ENCODE peak calls at places on chromosomes 7 and 10, in ten cellular contexts. M is Caki2; X is activated CD8-positive, alpha-beta memory T cell treated with anti-CD3 and anti-CD28 coated beads for 1 hour; S is adipocyte; I is stomach; E is effector memory CD4-positive, alpha-beta T cell; W is neural progenitor cell; U is GM12865; G is stimulated activated CD8-positive, alpha-beta memory T cell treated with anti-CD3 and anti-CD28 coated beads, Interleukin-15, amount 100 ng/mL, for 24 hours; D is H7. A is an unnamed sample.

GRCh38 chr10:83522881-83523386 is 616.4 kb upstream of the GHITM start:
- DNase-seq in M (peak; percentile 45), X (no peak), S (peak; percentile 86), I (no peak), E (no peak), W (no peak), U (no peak), G (no peak), D (no peak), A (peak; percentile 90)

GRCh38 chr10:84668186-84668763 is 339.9 kb downstream of the CCSER2 start:
- DNase-seq in M (no peak), X (no peak), S (no peak), I (no peak), E (no peak), W (no peak), U (no peak), G (no peak), D (no peak), A (no peak)

GRCh38 chr10:131690805-131691239 is 210.0 kb upstream of the PPP2R2D start:
- DNase-seq in M (no peak), X (no peak), S (no peak), I (no peak), E (no peak), W (no peak), U (no peak), G (no peak), D (no peak), A (no peak)

GRCh38 chr10:43140414-43140813 is 2.2 kb downstream of the CSGALNACT2 start:
- DNase-seq in M (peak; percentile 70), X (no peak), S (peak; percentile 82), I (no peak), E (no peak), W (no peak), U (peak; percentile 74), G (no peak), D (no peak), A (peak; percentile 92)

GRCh38 chr10:99233000-99233679 is 2.5 kb downstream of the HPSE2 start:
- DNase-seq in M (no peak), X (no peak), S (no peak), I (no peak), E (no peak), W (peak; percentile 24), U (no peak), G (no peak), D (peak; percentile 56), A (no peak)

GRCh38 chr10:58817499-58817898 is 304.8 kb downstream of the BICC1 start:
- DNase-seq in M (no peak), X (no peak), S (no peak), I (no peak), E (no peak), W (no peak), U (no peak), G (no peak), D (no peak), A (no peak)

GRCh38 chr10:70927221-70927943 is 39.0 kb upstream of the PCBD1 start:
- DNase-seq in M (no peak), X (no peak), S (no peak), I (peak; percentile 28), E (no peak), W (no peak), U (no peak), G (no peak), D (no peak), A (no peak)

GRCh38 chr7:39085189-39085588 is 107.5 kb downstream of the POU6F2 start:
- DNase-seq in M (no peak), X (no peak), S (no peak), I (no peak), E (no peak), W (no peak), U (no peak), G (no peak), D (no peak), A (no peak)

GRCh38 chr7:28348631-28349030 is 63.7 kb upstream of the CREB5 start:
- DNase-seq in M (no peak), X (no peak), S (no peak), I (peak; percentile 50), E (no peak), W (no peak), U (no peak), G (no peak), D (no peak), A (no peak)

GRCh38 chr10:91296471-91296870 is 76.0 kb downstream of the PCGF5 start:
- DNase-seq in M (peak; percentile 38), X (no peak), S (no peak), I (no peak), E (no peak), W (peak; percentile 36), U (peak; percentile 30), G (no peak), D (peak; percentile 54), A (peak; percentile 30)

GRCh38 chr7:32679192-32679591 is 183.9 kb downstream of the AVL9 start:
- DNase-seq in M (no peak), X (no peak), S (no peak), I (no peak), E (no peak), W (no peak), U (no peak), G (no peak), D (no peak), A (no peak)

GRCh38 chr10:118698421-118698820 is 56.3 kb downstream of the CACUL1 start:
- DNase-seq in M (peak; percentile 23), X (peak; percentile 65), S (peak; percentile 30), I (peak; percentile 36), E (peak; percentile 56), W (no peak), U (peak; percentile 80), G (peak; percentile 16), D (no peak), A (peak; percentile 65)

GRCh38 chr10:95445837-95446347 is 115.3 kb downstream of the SORBS1 start:
- DNase-seq in M (peak; percentile 75), X (no peak), S (peak; percentile 69), I (peak; percentile 49), E (no peak), W (peak; percentile 78), U (peak; percentile 81), G (no peak), D (peak; percentile 72), A (peak; percentile 84)

GRCh38 chr10:83925133-83925532 is 214.2 kb upstream of the GHITM start:
- DNase-seq in M (no peak), X (no peak), S (no peak), I (no peak), E (no peak), W (peak; percentile 55), U (no peak), G (no peak), D (peak; percentile 41), A (no peak)

GRCh38 chr10:69647101-69647500 is 17.1 kb downstream of the FAM241B start:
- DNase-seq in M (no peak), X (no peak), S (no peak), I (no peak), E (no peak), W (no peak), U (no peak), G (no peak), D (no peak), A (no peak)

GRCh38 chr7:12583922-12584321 is 13.4 kb downstream of the SCIN start:
- DNase-seq in M (peak; percentile 48), X (no peak), S (no peak), I (no peak), E (no peak), W (no peak), U (no peak), G (no peak), D (no peak), A (no peak)

A was measured in EH.